ENCODE peak calls at places on chromosomes 2 and 18, in four cellular contexts. One of them, this sample, is unnamed.

GRCh38 chr2:127662937-127663565 is 12.3 kb downstream of the LIMS2 start:
- DNase-seq in mesendoderm: no peak
- DNase-seq in IMR-90: no peak
- DNase-seq in H1: no peak
- DNase-seq in this sample: peak

GRCh38 chr2:229780856-229781773 is 66.8 kb upstream of the DNER start:
- DNase-seq in H1: peak
- DNase-seq in mesendoderm: peak
- DNase-seq in IMR-90: peak
- DNase-seq in this sample: no peak

GRCh38 chr2:177682006-177682405 is 289.4 kb downstream of the AGPS start:
- DNase-seq in mesendoderm: peak
- DNase-seq in H1: no peak
- DNase-seq in IMR-90: no peak
- DNase-seq in this sample: no peak

GRCh38 chr2:46878886-46879285 is 36.7 kb downstream of the MCFD2 start:
- DNase-seq in mesendoderm: peak
- DNase-seq in H1: no peak
- DNase-seq in IMR-90: peak
- DNase-seq in this sample: peak

GRCh38 chr2:67159929-67160328 is 237.2 kb upstream of the ETAA1 start:
- DNase-seq in IMR-90: peak
- DNase-seq in H1: no peak
- DNase-seq in mesendoderm: no peak
- DNase-seq in this sample: no peak

GRCh38 chr18:73509460-73509859 is 638.2 kb downstream of the FBXO15 start:
- DNase-seq in IMR-90: peak
- DNase-seq in H1: no peak
- DNase-seq in mesendoderm: no peak
- DNase-seq in this sample: no peak

GRCh38 chr2:238821391-238821790 is 26.5 kb upstream of the TWIST2 start:
- DNase-seq in IMR-90: peak
- DNase-seq in H1: no peak
- DNase-seq in mesendoderm: no peak
- DNase-seq in this sample: no peak

GRCh38 chr2:14960686-14961324 is 328.3 kb downstream of the LRATD1 start:
- DNase-seq in IMR-90: no peak
- DNase-seq in H1: no peak
- DNase-seq in mesendoderm: peak
- DNase-seq in this sample: no peak

GRCh38 chr2:200905618-200906296 is 16.6 kb downstream of the NIF3L1 start:
- DNase-seq in H1: peak
- DNase-seq in IMR-90: peak
- DNase-seq in mesendoderm: peak
- DNase-seq in this sample: peak

GRCh38 chr2:16629770-16630169 is 35.9 kb downstream of the CYRIA start:
- DNase-seq in mesendoderm: no peak
- DNase-seq in H1: no peak
- DNase-seq in IMR-90: no peak
- DNase-seq in this sample: no peak

GRCh38 chr2:163850036-163850435 is 114.2 kb upstream of the FIGN start:
- DNase-seq in IMR-90: no peak
- DNase-seq in H1: no peak
- DNase-seq in mesendoderm: peak
- DNase-seq in this sample: no peak

GRCh38 chr2:35530615-35531135 is 824.9 kb upstream of the CRIM1 start:
- DNase-seq in mesendoderm: no peak
- DNase-seq in H1: no peak
- DNase-seq in IMR-90: no peak
- DNase-seq in this sample: no peak

GRCh38 chr2:168480356-168480755 is 24.3 kb downstream of the CERS6 start:
- DNase-seq in H1: no peak
- DNase-seq in mesendoderm: no peak
- DNase-seq in IMR-90: no peak
- DNase-seq in this sample: no peak

GRCh38 chr2:168470880-168471475 is 14.9 kb downstream of the CERS6 start:
- DNase-seq in H1: no peak
- DNase-seq in IMR-90: no peak
- DNase-seq in mesendoderm: peak
- DNase-seq in this sample: peak

GRCh38 chr2:168470188-168470879 is 14.3 kb downstream of the CERS6 start:
- DNase-seq in H1: no peak
- DNase-seq in IMR-90: no peak
- DNase-seq in mesendoderm: peak
- DNase-seq in this sample: no peak

GRCh38 chr2:168478206-168478605 is 22.1 kb downstream of the CERS6 start:
- DNase-seq in mesendoderm: peak
- DNase-seq in H1: no peak
- DNase-seq in IMR-90: no peak
- DNase-seq in this sample: no peak

GRCh38 chr2:168475636-168476035 is 19.6 kb downstream of the CERS6 start:
- DNase-seq in IMR-90: no peak
- DNase-seq in H1: no peak
- DNase-seq in mesendoderm: no peak
- DNase-seq in this sample: no peak
- H3K23ac ChIP-seq in IMR-90: no peak
- H3K23ac ChIP-seq in H1: no peak
- H3K23ac ChIP-seq in mesendoderm: no peak
- H3K23ac ChIP-seq in this sample: no peak

GRCh38 chr18:23088343-23088742 is 46.9 kb upstream of the CABLES1 start:
- DNase-seq in IMR-90: no peak
- DNase-seq in mesendoderm: no peak
- DNase-seq in H1: no peak
- DNase-seq in this sample: no peak
- H2BK5ac ChIP-seq in IMR-90: no peak
- H2BK5ac ChIP-seq in mesendoderm: no peak
- H2BK5ac ChIP-seq in H1: no peak
- H2BK5ac ChIP-seq in this sample: no peak

DNA sequence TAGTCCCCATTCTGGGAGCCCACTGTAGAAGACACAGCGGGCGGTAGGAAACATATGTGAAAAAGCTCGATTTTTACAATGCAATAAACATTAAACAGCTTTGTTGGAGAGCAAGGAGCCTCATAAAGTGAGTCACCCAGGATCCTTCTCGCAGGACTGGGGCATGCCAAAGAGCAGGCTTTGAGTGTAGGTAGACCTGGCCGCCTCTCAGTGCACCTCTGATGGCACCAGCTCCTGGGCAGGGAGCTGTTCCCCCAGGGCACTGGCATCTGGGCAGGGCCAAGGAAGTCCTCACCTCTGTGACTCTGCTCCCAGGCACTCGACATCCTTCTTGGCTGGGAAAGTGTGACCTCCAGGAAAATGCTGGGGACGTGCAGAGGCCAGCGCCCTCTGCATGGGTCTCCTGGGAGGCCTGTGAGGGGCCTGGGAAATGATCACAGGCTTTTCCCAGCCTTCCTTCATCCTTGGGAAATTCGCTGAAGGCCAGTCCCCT is 94.2 kb downstream of the POLR1A start:
- DNase-seq in mesendoderm: no peak
- DNase-seq in H1: no peak
- DNase-seq in IMR-90: no peak
- DNase-seq in this sample: no peak
- H4K5ac ChIP-seq in mesendoderm: no peak
- H4K5ac ChIP-seq in H1: no peak
- H4K5ac ChIP-seq in IMR-90: no peak
- H4K5ac ChIP-seq in this sample: no peak

DNA sequence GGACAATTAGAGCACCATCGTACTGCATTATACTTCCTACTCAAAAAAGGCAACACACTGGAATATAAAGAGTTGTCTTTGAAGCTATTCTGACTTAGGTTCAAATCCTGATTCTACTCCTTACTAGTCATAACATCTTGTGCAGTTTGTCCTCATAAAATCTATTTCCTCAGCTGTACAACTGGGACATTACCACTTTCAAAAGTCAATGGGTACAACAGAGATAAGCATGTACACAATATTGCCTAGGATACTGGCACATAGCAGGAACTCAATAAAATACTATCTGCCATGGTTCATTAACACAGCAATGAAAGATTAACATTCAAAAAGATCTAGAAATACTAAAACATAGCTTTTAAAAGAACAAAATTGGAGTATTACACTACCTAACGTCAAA is 11.3 kb downstream of the SOS1 start:
- DNase-seq in IMR-90: no peak
- DNase-seq in H1: no peak
- DNase-seq in mesendoderm: no peak
- DNase-seq in this sample: no peak
- H3K23ac ChIP-seq in IMR-90: no peak
- H3K23ac ChIP-seq in H1: no peak
- H3K23ac ChIP-seq in mesendoderm: no peak
- H3K23ac ChIP-seq in this sample: no peak

GRCh38 chr2:191677091-191677645 is 768 bp upstream of the NABP1 start:
- DNase-seq in IMR-90: peak
- DNase-seq in H1: no peak
- DNase-seq in mesendoderm: peak
- DNase-seq in this sample: no peak
- H2BK5ac ChIP-seq in IMR-90: peak
- H2BK5ac ChIP-seq in H1: no peak
- H2BK5ac ChIP-seq in mesendoderm: no peak
- H2BK5ac ChIP-seq in this sample: no peak

GRCh38 chr2:170566138-170566537 is 149.0 kb upstream of the SP5 start:
- DNase-seq in mesendoderm: no peak
- DNase-seq in IMR-90: no peak
- DNase-seq in H1: no peak
- DNase-seq in this sample: no peak
- H4K5ac ChIP-seq in mesendoderm: no peak
- H4K5ac ChIP-seq in IMR-90: no peak
- H4K5ac ChIP-seq in H1: no peak
- H4K5ac ChIP-seq in this sample: no peak

DNA sequence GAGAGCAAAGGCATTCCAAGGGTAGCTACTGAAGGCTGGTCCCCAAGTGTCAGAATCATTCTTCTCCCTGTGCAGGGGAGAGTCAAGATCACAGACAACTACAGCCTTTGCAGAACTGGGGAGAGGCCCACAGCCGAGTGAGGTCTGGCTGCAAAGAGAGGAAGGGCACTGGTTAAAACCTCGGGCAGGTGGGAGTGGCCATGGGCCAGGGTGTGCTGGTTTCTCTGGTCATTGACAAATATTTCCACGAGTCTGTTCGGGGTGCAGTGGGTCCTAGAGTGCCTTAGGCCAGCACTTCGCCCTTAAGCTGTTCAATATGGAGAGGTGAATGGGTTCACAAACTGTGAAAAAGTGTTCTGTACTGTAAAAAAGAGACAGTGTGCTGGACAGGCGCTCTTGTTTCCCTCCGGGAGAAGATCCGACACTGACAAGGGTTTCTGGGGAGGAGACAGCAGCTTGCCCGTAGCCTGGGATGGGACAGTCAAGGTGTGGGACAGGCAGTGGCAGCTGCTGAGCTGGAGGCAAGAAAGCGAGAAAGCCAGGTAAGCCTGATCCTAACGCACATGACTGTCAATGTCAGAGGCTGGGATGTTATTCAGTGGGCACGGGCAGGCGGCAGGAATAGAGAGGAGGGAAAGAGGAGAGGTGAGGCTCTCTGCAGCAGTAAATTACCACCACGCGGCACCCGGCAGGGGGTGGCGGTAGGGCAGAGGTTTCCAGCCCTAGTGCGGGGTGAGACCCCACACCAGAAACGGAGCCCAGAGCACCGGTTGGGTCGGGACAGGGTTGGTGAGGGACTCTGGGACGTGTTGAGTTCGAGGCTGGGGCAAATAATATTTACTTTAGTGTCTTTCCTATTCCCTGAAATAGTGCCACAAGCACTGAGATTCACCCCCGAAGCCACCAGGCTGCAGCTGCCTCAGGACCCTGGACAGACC is 2.0 kb downstream of the NPPC start:
- DNase-seq in H1: no peak
- DNase-seq in mesendoderm: no peak
- DNase-seq in IMR-90: no peak
- DNase-seq in this sample: no peak
- H3K23ac ChIP-seq in H1: no peak
- H3K23ac ChIP-seq in mesendoderm: no peak
- H3K23ac ChIP-seq in IMR-90: no peak
- H3K23ac ChIP-seq in this sample: no peak

GRCh38 chr18:12948055-12948804 is 419 bp downstream of the SEH1L start:
- DNase-seq in H1: no peak
- DNase-seq in IMR-90: peak
- DNase-seq in mesendoderm: peak
- DNase-seq in this sample: peak
- H2BK5ac ChIP-seq in H1: peak
- H2BK5ac ChIP-seq in IMR-90: peak
- H2BK5ac ChIP-seq in mesendoderm: peak
- H2BK5ac ChIP-seq in this sample: no peak

GRCh38 chr18:45165871-45166270 is 449.4 kb upstream of the SLC14A2 start:
- DNase-seq in H1: no peak
- DNase-seq in IMR-90: no peak
- DNase-seq in mesendoderm: no peak
- DNase-seq in this sample: no peak
- H4K5ac ChIP-seq in H1: no peak
- H4K5ac ChIP-seq in IMR-90: no peak
- H4K5ac ChIP-seq in mesendoderm: no peak
- H4K5ac ChIP-seq in this sample: no peak

DNA sequence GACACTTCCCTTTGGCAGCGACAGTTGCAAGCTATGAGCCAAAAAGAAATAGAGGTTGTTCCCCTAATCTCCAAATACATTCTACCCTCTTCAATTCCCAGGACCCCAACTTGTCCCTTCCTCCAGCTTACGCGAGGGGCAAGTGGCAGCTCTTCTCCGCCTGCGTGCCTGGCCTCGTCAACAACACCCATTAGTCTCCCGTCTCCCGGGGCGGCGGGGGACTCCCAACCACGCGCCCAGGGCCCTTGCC is 545 bp upstream of the UBE2E3 start:
- DNase-seq in IMR-90: peak
- DNase-seq in H1: no peak
- DNase-seq in mesendoderm: no peak
- DNase-seq in this sample: no peak
- H3K23ac ChIP-seq in IMR-90: peak
- H3K23ac ChIP-seq in H1: no peak
- H3K23ac ChIP-seq in mesendoderm: no peak
- H3K23ac ChIP-seq in this sample: no peak

This sample was measured in H9.